ENCODE peak calls at places on chromosomes 12 and 14, in eight cellular contexts. Q, P, T, J, F, W, E and I are unnamed samples.

GRCh38 chr12:76633415-76633814 is 73.8 kb upstream of the OSBPL8 start:
- DNase-seq in F (no peak), Q (no peak), E (no peak), J (no peak), W (no peak), P (no peak), T (no peak), I (no peak)

GRCh38 chr12:57006809-57007475 is 596 bp upstream of the ZBTB39 start:
- DNase-seq in W (no peak), T (no peak), J (peak), P (no peak), Q (no peak), F (no peak), E (no peak), I (no peak)

GRCh38 chr12:64057706-64058105 is 164.4 kb downstream of the KICS2 start:
- DNase-seq in E (no peak), Q (no peak), F (no peak), T (no peak), J (no peak), P (no peak), W (no peak), I (no peak)

GRCh38 chr12:51531284-51531981 is 59.6 kb upstream of the SCN8A start:
- DNase-seq in F (no peak), J (peak), E (no peak), Q (no peak), W (no peak), T (no peak), P (no peak), I (no peak)

GRCh38 chr14:51165415-51165814 is 70.5 kb upstream of the TRIM9 start:
- DNase-seq in E (no peak), J (no peak), Q (no peak), P (no peak), W (peak), F (no peak), T (no peak), I (no peak)

GRCh38 chr12:8577879-8578278 is 34.8 kb downstream of the AICDA start:
- DNase-seq in J (no peak), F (no peak), P (no peak), Q (no peak), T (no peak), E (no peak), W (no peak), I (no peak)

GRCh38 chr12:12387521-12387920 is 30.6 kb downstream of the BORCS5 start:
- DNase-seq in P (peak), F (no peak), Q (no peak), J (peak), T (no peak), W (peak), E (peak), I (no peak)

GRCh38 chr14:83164016-83164415 is 1630.4 kb upstream of the SEL1L start:
- DNase-seq in J (peak), P (peak), E (peak), W (peak), T (no peak), F (no peak), Q (no peak), I (no peak)

GRCh38 chr12:25427328-25428249 is 125.5 kb downstream of the LMNTD1 start:
- DNase-seq in W (peak), T (no peak), Q (no peak), F (no peak), E (no peak), J (peak), P (no peak), I (no peak)

GRCh38 chr14:102232348-102232625 is 72.7 kb downstream of the MOK start:
- DNase-seq in Q (no peak), E (no peak), J (no peak), P (no peak), W (no peak), T (no peak), F (no peak), I (no peak)

GRCh38 chr12:78185109-78185508 is 354.4 kb downstream of the NAV3 start:
- DNase-seq in E (peak), P (peak), W (peak), J (peak), Q (no peak), T (no peak), F (no peak), I (no peak)

GRCh38 chr14:100955201-100955600 is 51.7 kb upstream of the RTL1 start:
- DNase-seq in T (no peak), W (peak), J (no peak), F (no peak), E (peak), Q (no peak), P (peak), I (no peak)

GRCh38 chr12:123150273-123150803 is 552 bp downstream of the PITPNM2 start:
- DNase-seq in E (no peak), T (no peak), Q (peak), W (no peak), J (no peak), F (no peak), P (no peak), I (no peak)

GRCh38 chr14:60396718-60397343 is 89.0 kb downstream of the C14orf39 start:
- DNase-seq in W (peak), T (no peak), P (peak), E (peak), J (peak), F (no peak), Q (no peak), I (no peak)

GRCh38 chr12:67728296-67728666 is 79.7 kb downstream of the DYRK2 start:
- DNase-seq in P (no peak), Q (peak), F (no peak), T (no peak), E (no peak), W (no peak), J (no peak), I (no peak)

GRCh38 chr12:113903381-113903863 is 62.7 kb downstream of the RBM19 start:
- DNase-seq in J (peak), T (no peak), F (no peak), E (no peak), W (peak), Q (no peak), P (peak), I (no peak)

GRCh38 chr12:50197297-50197727 is 30.1 kb upstream of the CERS5 start:
- DNase-seq in Q (no peak), T (no peak), F (peak), E (no peak), W (peak), P (peak), J (no peak), I (no peak)

GRCh38 chr12:47746073-47746472 is 12.6 kb downstream of the RAPGEF3 start:
- DNase-seq in T (no peak), P (no peak), E (no peak), J (no peak), W (no peak), F (no peak), Q (no peak), I (no peak)

GRCh38 chr12:85833558-85833957 is 2.7 kb downstream of the RASSF9 start:
- DNase-seq in E (no peak), T (no peak), P (no peak), W (no peak), F (no peak), Q (no peak), J (no peak), I (no peak)

GRCh38 chr14:70692210-70692609 is 50.5 kb downstream of the TTC9 start:
- DNase-seq in Q (peak), P (no peak), F (no peak), J (no peak), E (no peak), W (no peak), T (no peak), I (no peak)

GRCh38 chr12:91316825-91317224 is 134.2 kb upstream of the DCN start:
- DNase-seq in W (peak), J (no peak), P (no peak), Q (no peak), T (no peak), F (no peak), E (peak), I (no peak)

GRCh38 chr12:3438401-3438800 is 52.6 kb upstream of the PRMT8 start:
- DNase-seq in Q (no peak), W (no peak), F (no peak), T (no peak), E (no peak), J (no peak), P (no peak), I (no peak)

GRCh38 chr14:75561013-75561432 is 17.4 kb upstream of the FLVCR2 start:
- DNase-seq in F (peak), W (peak), J (peak), Q (peak), P (peak), T (no peak), E (peak), I (peak)

GRCh38 chr12:118714051-118714460 is 267.3 kb upstream of the SRRM4 start:
- DNase-seq in W (peak), T (no peak), J (no peak), E (no peak), P (no peak), F (peak), Q (peak), I (no peak)

GRCh38 chr12:2149091-2149490 is 96.3 kb downstream of the CACNA1C start:
- DNase-seq in W (peak), F (no peak), P (no peak), T (no peak), J (no peak), E (no peak), Q (no peak), I (no peak)

GRCh38 chr12:52857500-52857899 is 8.7 kb upstream of the KRT78 start:
- DNase-seq in E (no peak), J (peak), T (no peak), W (no peak), F (no peak), P (no peak), Q (no peak), I (no peak)

GRCh38 chr14:59126714-59127436 is 61.6 kb upstream of the DAAM1 start:
- DNase-seq in Q (peak), W (peak), E (peak), J (peak), P (peak), F (peak), T (no peak), I (peak)

GRCh38 chr14:70257526-70257925 is 68.8 kb upstream of the SLC8A3 start:
- DNase-seq in J (peak), E (no peak), F (no peak), W (no peak), P (no peak), T (no peak), Q (no peak), I (no peak)

GRCh38 chr14:64952598-64953309 is 10.2 kb upstream of the GPX2 start:
- DNase-seq in E (peak), Q (no peak), W (peak), T (no peak), P (no peak), F (no peak), J (no peak), I (no peak)

GRCh38 chr14:74425525-74426201 is 347 bp downstream of the SYNDIG1L start:
- DNase-seq in W (peak), J (no peak), E (no peak), Q (peak), F (no peak), T (no peak), P (no peak), I (peak)

GRCh38 chr12:70178038-70178437 is 65.2 kb upstream of the CNOT2 start:
- DNase-seq in F (no peak), E (no peak), T (no peak), Q (no peak), W (peak), J (no peak), P (no peak), I (no peak)

GRCh38 chr12:89208661-89209096 is 143.6 kb downstream of the DUSP6 start:
- DNase-seq in E (peak), Q (no peak), T (no peak), J (no peak), W (peak), P (peak), F (no peak), I (no peak)

GRCh38 chr12:132218915-132219314 is 74.7 kb downstream of the NOC4L start:
- DNase-seq in J (no peak), W (no peak), T (no peak), Q (no peak), F (peak), E (no peak), P (peak), I (no peak)

GRCh38 chr14:105414456-105415371 is 4.9 kb upstream of the MTA1 start:
- DNase-seq in Q (peak), E (peak), J (peak), W (peak), P (peak), T (peak), F (peak), I (peak)

GRCh38 chr12:38906482-38907170 is 1.2 kb upstream of the CPNE8 start:
- DNase-seq in E (peak), F (peak), T (peak), P (peak), W (peak), Q (peak), J (peak), I (peak)